ENCODE peak calls at places on chromosome 22, in five cellular contexts. E, Y, C, B and G are unnamed samples.

GRCh38 chr22:40792451-40792850 is 26.7 kb downstream of the SLC25A17 start:
- DNase-seq in E (no peak), Y (no peak), C (no peak), B (no peak), G (no peak)

GRCh38 chr22:46066691-46067090 is 83.6 kb upstream of the PPARA start:
- DNase-seq in E (peak), Y (no peak), C (peak), B (no peak), G (no peak)

GRCh38 chr22:36798671-36799066 is 18.2 kb downstream of the PVALB start:
- DNase-seq in E (no peak), Y (no peak), C (no peak), B (no peak), G (no peak)

GRCh38 chr22:25146311-25146710 is 53.3 kb upstream of the CRYBB3 start:
- DNase-seq in E (no peak), Y (no peak), C (no peak), B (no peak), G (no peak)

GRCh38 chr22:41512421-41513194 is 31.7 kb downstream of the POLR3H start:
- DNase-seq in E (peak), Y (no peak), C (peak), B (no peak), G (peak)

GRCh38 chr22:39176067-39176621 is 23.7 kb upstream of the CBX7 start:
- DNase-seq in E (peak), Y (peak), C (peak), B (no peak), G (no peak)

GRCh38 chr22:39593931-39594285 is 23.4 kb downstream of the CACNA1I start:
- DNase-seq in E (no peak), Y (no peak), C (no peak), B (no peak), G (no peak)

GRCh38 chr22:39943366-39943765 is 16.8 kb upstream of the TMA7B start:
- DNase-seq in E (no peak), Y (no peak), C (no peak), B (no peak), G (no peak)

GRCh38 chr22:25110846-25111578 is 88.6 kb upstream of the CRYBB3 start:
- DNase-seq in E (peak), Y (peak), C (peak), B (peak), G (peak)

GRCh38 chr22:49404576-49405199 is 423.0 kb downstream of the BRD1 start:
- DNase-seq in E (no peak), Y (no peak), C (no peak), B (no peak), G (no peak)

GRCh38 chr22:32600184-32600583 is 125.6 kb downstream of the FBXO7 start:
- DNase-seq in E (no peak), Y (no peak), C (no peak), B (no peak), G (no peak)

GRCh38 chr22:47107431-47107830 is 345.0 kb downstream of the TBC1D22A start:
- DNase-seq in E (peak), Y (no peak), C (peak), B (peak), G (peak)

GRCh38 chr22:33875316-33875715 is 45.0 kb downstream of the LARGE1 start:
- DNase-seq in E (no peak), Y (no peak), C (no peak), B (no peak), G (no peak)

GRCh38 chr22:19996694-19997384 is 19.8 kb downstream of the ARVCF start:
- DNase-seq in E (no peak), Y (no peak), C (no peak), B (no peak), G (no peak)

GRCh38 chr22:48757581-48757980 is 1070.1 kb downstream of the BRD1 start:
- DNase-seq in E (no peak), Y (no peak), C (no peak), B (no peak), G (no peak)

GRCh38 chr22:30422481-30423295 is 2.9 kb upstream of the MTFP1 start:
- DNase-seq in E (peak), Y (no peak), C (peak), B (peak), G (peak)

GRCh38 chr22:44229331-44229730 is 48.6 kb downstream of the PARVG start:
- DNase-seq in E (no peak), Y (no peak), C (no peak), B (no peak), G (no peak)

GRCh38 chr22:38941488-38941987 is 15.9 kb upstream of the APOBEC3A start:
- DNase-seq in E (no peak), Y (no peak), C (peak), B (no peak), G (no peak)

GRCh38 chr22:25130462-25130861 is 69.2 kb upstream of the CRYBB3 start:
- DNase-seq in E (no peak), Y (no peak), C (no peak), B (no peak), G (no peak)

GRCh38 chr22:26852176-26852575 is 194.8 kb downstream of the MIAT start:
- DNase-seq in E (no peak), Y (no peak), C (no peak), B (no peak), G (no peak)